ENCODE peak calls at places on chromosomes 4 and X, in five cellular contexts. One of them, this sample, is unnamed.

GRCh38 chr4:88938138-88938537 is 118.8 kb downstream of the FAM13A start:
- DNase-seq in SK-N-SH: no peak
- DNase-seq in HL-60: no peak
- DNase-seq in sigmoid colon: no peak
- DNase-seq in GM23338: peak; percentile 11
- DNase-seq in this sample: no peak

GRCh38 chrX:119095936-119096335 is 23.1 kb downstream of the CT47C1 start:
- DNase-seq in GM23338: no peak
- DNase-seq in sigmoid colon: no peak
- DNase-seq in SK-N-SH: no peak
- DNase-seq in HL-60: no peak
- DNase-seq in this sample: no peak

GRCh38 chr4:88098993-88099752 is 59.3 kb downstream of the ABCG2 start:
- DNase-seq in SK-N-SH: no peak
- DNase-seq in sigmoid colon: no peak
- DNase-seq in HL-60: no peak
- DNase-seq in GM23338: no peak
- DNase-seq in this sample: no peak

GRCh38 chrX:15566244-15566643 is 34.5 kb downstream of the ACE2 start:
- DNase-seq in HL-60: no peak
- DNase-seq in GM23338: peak; percentile 26
- DNase-seq in SK-N-SH: no peak
- DNase-seq in sigmoid colon: no peak
- DNase-seq in this sample: no peak

GRCh38 chr4:46994007-46994405 is 625 bp upstream of the GABRA4 start:
- DNase-seq in HL-60: no peak
- DNase-seq in sigmoid colon: no peak
- DNase-seq in GM23338: peak; percentile 29
- DNase-seq in SK-N-SH: no peak
- DNase-seq in this sample: no peak

GRCh38 chrX:109840585-109840984 is 107.5 kb upstream of the ACSL4 start:
- DNase-seq in GM23338: no peak
- DNase-seq in SK-N-SH: no peak
- DNase-seq in HL-60: peak; percentile 70
- DNase-seq in sigmoid colon: peak; percentile 72
- DNase-seq in this sample: no peak

GRCh38 chr4:121822796-121823504 is 733 bp downstream of the CCNA2 start:
- DNase-seq in GM23338: peak; percentile 40
- DNase-seq in HL-60: peak; percentile 60
- DNase-seq in SK-N-SH: peak; percentile 54
- DNase-seq in sigmoid colon: peak; percentile 67
- DNase-seq in this sample: peak; percentile 25

GRCh38 chr4:69800599-69800998 is 40.2 kb upstream of the SULT1B1 start:
- DNase-seq in GM23338: no peak
- DNase-seq in SK-N-SH: no peak
- DNase-seq in sigmoid colon: no peak
- DNase-seq in HL-60: no peak
- DNase-seq in this sample: no peak

GRCh38 chr4:15920723-15921591 is 17.6 kb downstream of the FGFBP1 start:
- DNase-seq in sigmoid colon: no peak
- DNase-seq in SK-N-SH: no peak
- DNase-seq in HL-60: no peak
- DNase-seq in GM23338: no peak
- DNase-seq in this sample: peak; percentile 81

GRCh38 chr4:4203688-4204400 is 22.9 kb downstream of the OTOP1 start:
- DNase-seq in sigmoid colon: no peak
- DNase-seq in GM23338: no peak
- DNase-seq in SK-N-SH: no peak
- DNase-seq in HL-60: no peak
- DNase-seq in this sample: no peak

GRCh38 chrX:35561985-35562384 is 236.2 kb upstream of the MAGEB16 start:
- DNase-seq in HL-60: no peak
- DNase-seq in GM23338: no peak
- DNase-seq in SK-N-SH: no peak
- DNase-seq in sigmoid colon: no peak
- DNase-seq in this sample: peak; percentile 35

DNA sequence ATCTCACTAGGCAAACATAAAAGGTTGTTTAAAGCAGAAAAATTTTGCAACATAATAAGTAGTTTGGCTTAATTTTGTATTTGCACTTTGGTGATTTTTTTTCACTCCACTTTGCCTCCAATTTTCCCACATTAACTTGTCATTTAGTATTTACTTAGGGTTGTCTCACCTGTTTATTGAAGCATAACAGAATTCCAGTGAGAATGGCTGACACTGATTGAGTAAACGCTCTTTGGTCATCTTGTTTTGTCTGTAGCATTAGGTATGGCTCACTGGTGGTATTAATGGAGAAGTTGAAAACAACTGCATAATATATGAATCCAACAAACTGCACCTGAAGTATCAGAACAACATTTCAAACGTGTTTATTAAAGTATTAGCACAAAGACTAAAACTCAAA is 799.5 kb upstream of the ADGRL3 start:
- DNase-seq in sigmoid colon: no peak
- DNase-seq in GM23338: no peak
- DNase-seq in HL-60: no peak
- DNase-seq in SK-N-SH: no peak
- DNase-seq in this sample: no peak
- TF ChIP-seq POLR2AphosphoS5 in sigmoid colon: no peak
- TF ChIP-seq POLR2AphosphoS5 in GM23338: no peak
- TF ChIP-seq POLR2AphosphoS5 in HL-60: no peak
- TF ChIP-seq POLR2AphosphoS5 in SK-N-SH: no peak
- TF ChIP-seq POLR2AphosphoS5 in this sample: no peak

GRCh38 chr4:66489783-66490452 is 819.6 kb upstream of the EPHA5 start:
- DNase-seq in GM23338: peak; percentile 17
- DNase-seq in SK-N-SH: no peak
- DNase-seq in sigmoid colon: no peak
- DNase-seq in HL-60: no peak
- DNase-seq in this sample: no peak
- TF ChIP-seq POLR2AphosphoS5 in GM23338: no peak
- TF ChIP-seq POLR2AphosphoS5 in SK-N-SH: no peak
- TF ChIP-seq POLR2AphosphoS5 in sigmoid colon: no peak
- TF ChIP-seq POLR2AphosphoS5 in HL-60: no peak
- TF ChIP-seq POLR2AphosphoS5 in this sample: no peak

GRCh38 chr4:137526681-137527080 is 5.6 kb downstream of the PCDH18 start:
- DNase-seq in GM23338: no peak
- DNase-seq in HL-60: no peak
- DNase-seq in sigmoid colon: no peak
- DNase-seq in SK-N-SH: no peak
- DNase-seq in this sample: no peak
- TF ChIP-seq POLR2AphosphoS5 in GM23338: no peak
- TF ChIP-seq POLR2AphosphoS5 in HL-60: no peak
- TF ChIP-seq POLR2AphosphoS5 in sigmoid colon: no peak
- TF ChIP-seq POLR2AphosphoS5 in SK-N-SH: no peak
- TF ChIP-seq POLR2AphosphoS5 in this sample: no peak

GRCh38 chr4:145939241-145939640 is 618 bp upstream of the ZNF827 start:
- DNase-seq in GM23338: no peak
- DNase-seq in HL-60: no peak
- DNase-seq in sigmoid colon: no peak
- DNase-seq in SK-N-SH: no peak
- DNase-seq in this sample: no peak

GRCh38 chr4:145937990-145938611 is 522 bp downstream of the ZNF827 start:
- DNase-seq in sigmoid colon: no peak
- DNase-seq in HL-60: no peak
- DNase-seq in GM23338: peak; percentile 80
- DNase-seq in SK-N-SH: peak; percentile 60
- DNase-seq in this sample: no peak

GRCh38 chr4:145937021-145937861 is 1.4 kb downstream of the ZNF827 start:
- DNase-seq in HL-60: no peak
- DNase-seq in SK-N-SH: peak; percentile 83
- DNase-seq in sigmoid colon: peak; percentile 85
- DNase-seq in GM23338: peak; percentile 60
- DNase-seq in this sample: peak; percentile 62

GRCh38 chr4:145939856-145940255 is 1.2 kb upstream of the ZNF827 start:
- DNase-seq in GM23338: no peak
- DNase-seq in sigmoid colon: no peak
- DNase-seq in HL-60: no peak
- DNase-seq in SK-N-SH: no peak
- DNase-seq in this sample: no peak

DNA sequence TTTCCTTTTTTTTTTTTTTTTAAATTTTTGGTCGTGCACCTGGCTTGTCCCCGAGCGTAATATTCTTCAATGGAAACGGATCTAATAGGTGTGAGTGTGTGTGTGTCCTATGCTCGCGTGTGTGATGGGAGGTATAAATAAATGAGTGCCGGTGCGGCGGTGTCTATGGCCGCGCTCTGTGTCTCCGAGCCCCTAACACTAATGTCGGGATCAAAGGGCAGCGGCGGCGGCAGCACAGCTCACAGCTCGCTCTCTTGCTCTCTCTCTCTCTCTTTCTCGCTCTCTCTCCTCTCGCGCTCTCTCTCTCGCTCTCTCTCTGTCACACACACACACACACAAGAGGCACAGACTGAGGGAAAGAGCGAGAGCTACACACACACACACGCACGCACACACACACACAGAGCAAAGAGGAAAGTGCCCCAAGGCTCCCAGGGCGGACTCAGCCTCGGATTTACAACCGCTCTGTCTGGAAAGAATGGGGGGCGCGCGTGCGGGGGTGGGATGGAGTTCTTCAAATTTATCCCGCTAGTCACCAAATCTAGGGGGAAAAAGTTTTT is at the start of gene ZNF827:
- DNase-seq in SK-N-SH: peak; percentile 53
- DNase-seq in GM23338: peak; percentile 80
- DNase-seq in HL-60: peak; percentile 45
- DNase-seq in sigmoid colon: peak; percentile 84
- DNase-seq in this sample: peak; percentile 59
- TF ChIP-seq POLR2AphosphoS5 in SK-N-SH: peak; percentile 31
- TF ChIP-seq POLR2AphosphoS5 in GM23338: peak; percentile 67
- TF ChIP-seq POLR2AphosphoS5 in HL-60: no peak
- TF ChIP-seq POLR2AphosphoS5 in sigmoid colon: peak; percentile 41
- TF ChIP-seq POLR2AphosphoS5 in this sample: no peak

GRCh38 chr4:113497154-113497553 is 264.4 kb downstream of the CAMK2D start:
- DNase-seq in sigmoid colon: no peak
- DNase-seq in SK-N-SH: no peak
- DNase-seq in HL-60: no peak
- DNase-seq in GM23338: no peak
- DNase-seq in this sample: no peak
- TF ChIP-seq POLR2AphosphoS5 in sigmoid colon: no peak
- TF ChIP-seq POLR2AphosphoS5 in SK-N-SH: no peak
- TF ChIP-seq POLR2AphosphoS5 in HL-60: no peak
- TF ChIP-seq POLR2AphosphoS5 in GM23338: no peak
- TF ChIP-seq POLR2AphosphoS5 in this sample: no peak

GRCh38 chr4:186596346-186596745 is 41.0 kb upstream of the MTNR1A start:
- DNase-seq in GM23338: no peak
- DNase-seq in sigmoid colon: no peak
- DNase-seq in SK-N-SH: no peak
- DNase-seq in HL-60: no peak
- DNase-seq in this sample: no peak

GRCh38 chr4:186591651-186592050 is 36.3 kb upstream of the MTNR1A start:
- DNase-seq in GM23338: no peak
- DNase-seq in SK-N-SH: no peak
- DNase-seq in sigmoid colon: no peak
- DNase-seq in HL-60: no peak
- DNase-seq in this sample: no peak

GRCh38 chr4:186593587-186593973 is 38.2 kb upstream of the MTNR1A start:
- DNase-seq in GM23338: no peak
- DNase-seq in HL-60: no peak
- DNase-seq in sigmoid colon: no peak
- DNase-seq in SK-N-SH: no peak
- DNase-seq in this sample: no peak

GRCh38 chr4:186592450-186592849 is 37.1 kb upstream of the MTNR1A start:
- DNase-seq in SK-N-SH: no peak
- DNase-seq in GM23338: no peak
- DNase-seq in sigmoid colon: no peak
- DNase-seq in HL-60: no peak
- DNase-seq in this sample: no peak

GRCh38 chr4:186592961-186593586 is 37.7 kb upstream of the MTNR1A start:
- DNase-seq in GM23338: no peak
- DNase-seq in HL-60: no peak
- DNase-seq in sigmoid colon: no peak
- DNase-seq in SK-N-SH: no peak
- DNase-seq in this sample: no peak
- TF ChIP-seq POLR2AphosphoS5 in GM23338: no peak
- TF ChIP-seq POLR2AphosphoS5 in HL-60: no peak
- TF ChIP-seq POLR2AphosphoS5 in sigmoid colon: no peak
- TF ChIP-seq POLR2AphosphoS5 in SK-N-SH: no peak
- TF ChIP-seq POLR2AphosphoS5 in this sample: no peak

DNA sequence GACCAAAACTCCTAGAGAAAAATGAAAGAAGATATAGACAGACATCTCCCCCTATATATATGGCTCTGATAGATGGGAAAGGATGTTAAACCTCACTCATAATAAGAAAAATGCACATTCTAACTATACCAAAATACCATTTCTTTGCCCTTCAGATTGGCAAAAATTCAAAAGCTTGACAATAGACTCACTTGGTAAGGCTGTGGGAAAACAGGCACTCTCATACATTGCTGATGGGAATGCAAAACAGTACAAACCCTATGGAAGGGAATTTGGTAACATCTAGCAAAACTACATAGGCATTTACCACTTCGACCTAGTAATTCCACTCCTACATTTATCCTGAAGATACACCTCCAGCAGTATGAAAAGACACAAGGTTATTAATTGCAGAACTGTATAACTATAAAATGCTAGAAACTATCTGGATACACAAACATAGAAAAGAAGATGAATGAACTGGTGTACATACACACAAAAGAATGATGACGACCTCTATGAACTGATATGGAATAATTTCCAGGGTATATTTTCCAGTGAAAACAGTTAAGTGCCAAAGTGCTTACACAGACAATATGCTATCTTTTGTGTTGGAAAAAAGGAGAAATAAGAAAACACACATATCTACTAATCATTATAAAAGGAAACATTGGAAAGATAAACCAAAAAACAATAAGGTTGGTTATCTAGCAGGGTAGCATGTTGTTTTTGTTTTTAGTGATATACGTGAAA is 48.5 kb downstream of the WDFY3 start:
- DNase-seq in HL-60: no peak
- DNase-seq in sigmoid colon: no peak
- DNase-seq in SK-N-SH: no peak
- DNase-seq in GM23338: no peak
- DNase-seq in this sample: no peak
- TF ChIP-seq POLR2AphosphoS5 in HL-60: no peak
- TF ChIP-seq POLR2AphosphoS5 in sigmoid colon: no peak
- TF ChIP-seq POLR2AphosphoS5 in SK-N-SH: no peak
- TF ChIP-seq POLR2AphosphoS5 in GM23338: no peak
- TF ChIP-seq POLR2AphosphoS5 in this sample: no peak

GRCh38 chr4:99300934-99301333 is 10.1 kb upstream of the ADH1A start:
- DNase-seq in sigmoid colon: peak; percentile 98
- DNase-seq in GM23338: no peak
- DNase-seq in SK-N-SH: no peak
- DNase-seq in HL-60: no peak
- DNase-seq in this sample: peak; percentile 68
- TF ChIP-seq POLR2AphosphoS5 in sigmoid colon: peak; percentile 82
- TF ChIP-seq POLR2AphosphoS5 in GM23338: no peak
- TF ChIP-seq POLR2AphosphoS5 in SK-N-SH: no peak
- TF ChIP-seq POLR2AphosphoS5 in HL-60: no peak
- TF ChIP-seq POLR2AphosphoS5 in this sample: peak; percentile 87

GRCh38 chrX:133630362-133630761 is 215.1 kb upstream of the GPC4 start:
- DNase-seq in GM23338: peak; percentile 33
- DNase-seq in HL-60: no peak
- DNase-seq in SK-N-SH: no peak
- DNase-seq in sigmoid colon: no peak
- DNase-seq in this sample: no peak
- TF ChIP-seq POLR2AphosphoS5 in GM23338: no peak
- TF ChIP-seq POLR2AphosphoS5 in HL-60: no peak
- TF ChIP-seq POLR2AphosphoS5 in SK-N-SH: no peak
- TF ChIP-seq POLR2AphosphoS5 in sigmoid colon: no peak
- TF ChIP-seq POLR2AphosphoS5 in this sample: no peak

GRCh38 chr4:184343400-184344177 is 125.9 kb upstream of the ENPP6 start:
- DNase-seq in sigmoid colon: peak; percentile 88
- DNase-seq in HL-60: peak; percentile 82
- DNase-seq in GM23338: peak; percentile 95
- DNase-seq in SK-N-SH: peak; percentile 85
- DNase-seq in this sample: peak; percentile 77
- TF ChIP-seq POLR2AphosphoS5 in sigmoid colon: peak; percentile 65
- TF ChIP-seq POLR2AphosphoS5 in HL-60: no peak
- TF ChIP-seq POLR2AphosphoS5 in GM23338: peak; percentile 70
- TF ChIP-seq POLR2AphosphoS5 in SK-N-SH: peak; percentile 60
- TF ChIP-seq POLR2AphosphoS5 in this sample: peak; percentile 76

This sample was measured in stomach.